ENCODE peak calls at places on chromosomes 2 and 18, in six cellular contexts. K is K562, B is dorsolateral prefrontal cortex, H is astrocyte of the cerebellum, G is PC-3, N is lower lobe of right lung. R is an unnamed sample.

GRCh38 chr18:6781846-6782245 is 52.3 kb downstream of the ARHGAP28 start:
- DNase-seq in K (no peak), B (no peak), H (no peak), G (peak; percentile 90), N (no peak), R (no peak)

GRCh38 chr2:108446703-108447102 is 2.3 kb upstream of the GCC2 start:
- DNase-seq in K (no peak), B (no peak), H (no peak), G (peak; percentile 5), N (no peak), R (no peak)

GRCh38 chr2:219571311-219572236 is at the start of gene OBSL1:
- DNase-seq in K (peak; percentile 85), B (peak; percentile 64), H (peak; percentile 34), G (peak; percentile 90), N (peak; percentile 77), R (peak; percentile 91)

GRCh38 chr2:68302281-68302680 is 17.5 kb downstream of the CNRIP1 start:
- DNase-seq in K (no peak), B (no peak), H (no peak), G (peak; percentile 38), N (no peak), R (no peak)

GRCh38 chr2:209577376-209578357 is 153.8 kb downstream of the MAP2 start:
- DNase-seq in K (no peak), B (no peak), H (no peak), G (peak; percentile 62), N (no peak), R (no peak)

GRCh38 chr2:115277366-115277765 is 834.9 kb downstream of the DPP10 start:
- DNase-seq in K (no peak), B (no peak), H (no peak), G (no peak), N (no peak), R (no peak)

GRCh38 chr18:3653859-3654441 is 204.0 kb downstream of the TGIF1 start:
- DNase-seq in K (peak; percentile 44), B (no peak), H (no peak), G (no peak), N (no peak), R (no peak)

GRCh38 chr18:32661486-32662299 is 111.1 kb downstream of the KLHL14 start:
- DNase-seq in K (no peak), B (no peak), H (peak; percentile 34), G (peak; percentile 51), N (no peak), R (no peak)

GRCh38 chr2:241818229-241818942 is 9.4 kb downstream of the NEU4 start:
- DNase-seq in K (no peak), B (no peak), H (no peak), G (no peak), N (peak; percentile 34), R (peak; percentile 78)

GRCh38 chr2:239464166-239465016 is 63.6 kb upstream of the HDAC4 start:
- DNase-seq in K (no peak), B (no peak), H (no peak), G (no peak), N (no peak), R (peak; percentile 20)

GRCh38 chr2:235460548-235461047 is 33.2 kb upstream of the AGAP1 start:
- DNase-seq in K (peak; percentile 80), B (no peak), H (no peak), G (no peak), N (no peak), R (no peak)

DNA sequence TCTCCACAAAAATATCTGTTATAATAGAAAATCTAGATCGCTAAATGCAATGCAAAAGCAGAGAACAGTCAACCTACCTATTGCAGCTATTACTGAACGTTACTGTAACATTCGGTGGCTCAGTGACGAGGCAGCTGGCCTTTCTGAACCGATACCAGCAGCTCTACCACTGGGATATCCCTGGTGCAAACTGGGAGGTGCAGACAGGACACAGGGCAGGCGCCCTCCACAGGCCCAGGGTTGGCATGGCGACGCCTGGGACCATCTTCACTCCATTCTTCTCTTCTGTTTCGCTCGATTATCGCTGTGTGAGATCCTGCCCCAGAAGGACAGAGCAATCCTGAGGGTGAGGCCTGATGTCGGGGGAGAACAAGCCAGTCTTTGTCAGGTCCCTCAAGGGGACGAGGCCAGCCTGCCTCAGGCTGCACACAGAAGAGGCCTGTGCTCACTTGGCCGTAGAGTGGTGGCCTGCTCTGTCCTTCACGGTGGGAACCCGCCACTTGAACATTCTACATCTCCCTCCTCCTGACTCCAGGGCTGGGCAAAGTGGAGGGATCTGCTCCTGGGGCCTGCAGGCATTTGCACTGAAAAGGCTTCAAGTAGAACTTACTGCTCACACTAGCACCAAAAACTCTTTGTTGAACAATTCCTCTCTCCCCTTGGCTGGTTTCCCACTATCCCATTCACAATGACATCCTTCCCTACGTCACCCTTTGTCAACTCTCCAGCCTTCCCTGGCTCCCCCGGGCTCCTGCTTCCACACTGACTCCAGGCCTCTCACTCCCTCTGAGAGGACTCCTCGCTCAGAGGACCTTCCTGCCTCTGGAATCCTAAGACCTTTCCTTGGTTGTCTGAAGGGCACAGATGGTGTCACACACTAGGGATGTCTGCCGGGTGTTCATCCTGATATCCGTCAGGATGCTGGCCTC is 49.7 kb downstream of the CYRIA start:
- DNase-seq in K (no peak), B (no peak), H (no peak), G (no peak), N (no peak), R (peak; percentile 22)
- TF ChIP-seq CTCF in K (peak; percentile 26), B (peak; percentile 9), H (no peak), G (no peak), N (no peak), R (no peak)

GRCh38 chr2:84832772-84833461 is 48.0 kb downstream of the TRABD2A start:
- DNase-seq in K (no peak), B (no peak), H (no peak), G (no peak), N (peak; percentile 53), R (peak; percentile 52)
- H3K4me3 ChIP-seq in K (no peak overlapping the region), B (no peak overlapping the region), H (no peak overlapping the region), G (no peak overlapping the region), N (no peak overlapping the region), R (no peak overlapping the region)

DNA sequence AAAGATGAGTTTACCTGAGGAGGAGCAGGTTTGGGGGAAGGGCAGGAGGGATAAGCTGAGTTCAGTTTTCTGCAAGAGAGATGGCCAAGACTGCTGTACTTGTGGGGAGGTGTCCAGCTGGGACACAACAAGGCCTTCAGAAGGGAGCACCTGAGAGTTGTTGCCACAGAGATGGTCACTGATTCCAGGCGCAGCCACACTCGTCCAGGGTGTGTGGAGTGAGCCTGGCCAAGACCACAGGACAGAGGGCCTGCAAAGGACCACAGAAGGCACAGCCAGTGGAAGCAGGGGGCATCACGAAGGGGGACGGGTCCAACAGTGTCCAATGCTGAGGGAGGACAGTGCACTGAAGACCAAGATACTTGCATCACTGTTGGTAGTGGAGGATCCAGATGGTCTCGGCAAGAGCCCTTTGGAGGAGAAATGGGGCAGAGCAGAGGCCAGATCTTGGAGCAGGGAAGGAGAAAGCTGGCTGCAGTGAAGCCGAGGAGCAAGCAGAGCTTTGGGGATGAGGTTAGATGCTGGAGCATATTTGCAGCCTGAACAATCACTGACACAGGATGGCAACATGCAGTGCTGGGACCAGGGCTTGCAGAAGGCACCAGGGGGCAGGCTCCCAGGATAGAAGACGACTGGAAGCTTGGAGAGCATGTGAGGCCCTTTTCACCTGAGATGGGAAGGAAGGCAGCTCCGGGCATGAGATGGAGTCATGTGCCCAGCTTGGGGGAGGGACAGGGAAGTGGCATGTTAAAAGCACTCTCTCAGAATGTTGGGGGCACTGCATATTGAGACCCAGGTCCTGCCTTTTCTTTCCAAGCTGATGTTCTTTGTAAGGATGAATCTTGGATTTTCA is 214.0 kb downstream of the CYP26B1 start:
- DNase-seq in K (peak; percentile 9), B (peak; percentile 16), H (no peak), G (peak; percentile 39), N (no peak), R (no peak)
- TF ChIP-seq CTCF in K (peak; percentile 35), B (no peak), H (peak; percentile 27), G (peak; percentile 51), N (no peak), R (no peak)

GRCh38 chr2:189660803-189661147 is 484 bp upstream of the ASNSD1 start:
- DNase-seq in K (no peak), B (no peak), H (no peak), G (no peak), N (no peak), R (no peak)
- H3K4me3 ChIP-seq in K (no peak overlapping the region), B (peak overlapping the region; percentile 99), H (no peak overlapping the region), G (peak overlapping the region; percentile 17), N (peak overlapping the region; percentile 87), R (no peak overlapping the region)

DNA sequence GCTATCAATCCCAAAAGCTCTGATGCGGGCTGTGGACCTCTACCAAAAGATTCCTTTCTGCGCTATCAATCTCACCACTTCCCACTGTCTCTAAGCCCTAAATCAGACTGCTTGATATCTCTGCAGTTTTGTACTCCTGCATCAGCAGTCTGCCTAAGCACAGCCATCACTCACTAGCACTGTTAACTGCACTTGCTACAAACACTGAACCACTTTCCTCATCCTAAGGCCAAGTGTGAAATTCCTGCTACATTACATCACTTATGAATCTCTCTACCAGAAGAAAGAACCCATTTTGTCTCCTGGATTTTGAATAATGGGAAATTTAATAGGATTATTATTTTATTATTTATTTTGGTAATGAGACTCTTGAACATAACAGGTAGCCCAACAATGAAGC is 237.1 kb downstream of the HNMT start:
- DNase-seq in K (no peak), B (no peak), H (no peak), G (no peak), N (no peak), R (no peak)
- TF ChIP-seq CTCF in K (no peak), B (no peak), H (no peak), G (no peak), N (no peak), R (no peak)

GRCh38 chr2:233584210-233584609 is 17.6 kb upstream of the USP40 start:
- DNase-seq in K (no peak), B (no peak), H (no peak), G (no peak), N (no peak), R (no peak)
- H3K4me3 ChIP-seq in K (no peak overlapping the region), B (no peak overlapping the region), H (no peak overlapping the region), G (no peak overlapping the region), N (no peak overlapping the region), R (no peak overlapping the region)

GRCh38 chr2:223618172-223619035 is 16.2 kb upstream of the SCG2 start:
- DNase-seq in K (no peak), B (no peak), H (no peak), G (no peak), N (no peak), R (no peak)
- TF ChIP-seq CTCF in K (peak; percentile 15), B (no peak), H (peak; percentile 18), G (no peak), N (no peak), R (no peak)